ENCODE peak calls at places on chromosomes 16 and 17, in five cellular contexts. F, H, U, P and I are unnamed samples. For H3K36me3, the result is how much of the 10 kb centered on the place peaks cover.

GRCh38 chr16:3696425-3697218 is 20.7 kb downstream of the TRAP1 start:
- DNase-seq in F (no peak), H (no peak), U (peak), P (peak), I (no peak)

GRCh38 chr16:4372578-4373355 is 1.1 kb downstream of the VASN start:
- DNase-seq in F (no peak), H (no peak), U (peak), P (no peak), I (peak)

GRCh38 chr17:61481421-61481820 is 29.2 kb downstream of the TBX4 start:
- DNase-seq in F (no peak), H (no peak), U (no peak), P (no peak), I (peak)

GRCh38 chr17:55264273-55264639 is 504 bp upstream of the HLF start:
- DNase-seq in F (no peak), H (no peak), U (no peak), P (no peak), I (peak)

GRCh38 chr17:59791603-59792457 is 84.4 kb downstream of the VMP1 start:
- DNase-seq in F (no peak), H (no peak), U (no peak), P (no peak), I (no peak)

GRCh38 chr16:87806246-87806607 is 40.4 kb upstream of the KLHDC4 start:
- DNase-seq in F (no peak), H (peak), U (peak), P (no peak), I (no peak)

GRCh38 chr17:44001461-44001920 is 2.9 kb upstream of the NAGS start:
- DNase-seq in F (no peak), H (no peak), U (no peak), P (no peak), I (no peak)

GRCh38 chr17:3002538-3003301 is 60.7 kb downstream of the OR1D5 start:
- DNase-seq in F (no peak), H (no peak), U (peak), P (no peak), I (peak)

GRCh38 chr16:66266436-66267286 is 99.8 kb upstream of the CDH5 start:
- DNase-seq in F (peak), H (no peak), U (no peak), P (no peak), I (no peak)

GRCh38 chr17:80773243-80773991 is 218.2 kb upstream of the CHMP6 start:
- DNase-seq in F (no peak), H (no peak), U (no peak), P (peak), I (no peak)

GRCh38 chr16:14132696-14133048 is 61.6 kb downstream of the MRTFB start:
- DNase-seq in F (no peak), H (no peak), U (no peak), P (no peak), I (no peak)

GRCh38 chr16:66131156-66131807 is 235.2 kb upstream of the CDH5 start:
- DNase-seq in F (no peak), H (no peak), U (no peak), P (no peak), I (no peak)

GRCh38 chr17:77770331-77771105 is 188.0 kb upstream of the TNRC6C start:
- DNase-seq in F (no peak), H (no peak), U (no peak), P (no peak), I (no peak)

GRCh38 chr16:27208081-27208692 is 4.9 kb downstream of the KDM8 start:
- DNase-seq in F (no peak), H (no peak), U (no peak), P (no peak), I (no peak)

GRCh38 chr17:34703533-34703932 is 124.2 kb downstream of the TMEM132E start:
- DNase-seq in F (no peak), H (no peak), U (no peak), P (no peak), I (no peak)

GRCh38 chr16:49615606-49616005 is 240.3 kb downstream of the ZNF423 start:
- DNase-seq in F (no peak), H (no peak), U (peak), P (no peak), I (peak)

GRCh38 chr17:76710863-76711611 is at the start of gene MXRA7:
- DNase-seq in F (no peak), H (no peak), U (peak), P (peak), I (peak)

GRCh38 chr17:48603959-48604769 is 622 bp downstream of the HOXB6 start:
- DNase-seq in F (no peak), H (peak), U (no peak), P (no peak), I (peak)
- TF ChIP-seq POLR2AphosphoS5 in F (no peak), H (peak), U (no peak), P (no peak), I (peak)

GRCh38 chr17:45123930-45124796 is 8.2 kb downstream of the PLCD3 start:
- DNase-seq in F (no peak), H (peak), U (peak), P (no peak), I (no peak)
- TF ChIP-seq POLR2A in F (no peak), H (no peak), U (no peak), P (peak), I (no peak)

DNA sequence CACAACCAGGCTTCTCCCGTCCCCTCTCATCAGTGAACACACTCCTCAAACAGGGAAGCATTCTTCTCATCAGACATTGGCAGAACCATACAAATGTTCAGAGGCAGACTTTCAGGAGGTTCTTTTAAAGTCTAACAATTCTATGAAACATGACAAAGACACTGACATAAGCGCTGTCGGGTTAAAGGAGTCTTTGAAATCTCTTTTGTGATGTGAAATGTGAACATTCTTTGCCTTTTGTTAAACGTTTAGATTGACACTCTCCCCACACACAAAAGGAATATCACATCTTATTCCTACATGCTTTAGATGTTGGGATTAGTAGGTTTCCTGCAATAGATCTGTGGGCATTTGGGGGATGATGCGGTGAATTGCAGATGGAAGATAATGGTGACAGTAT is 63.9 kb downstream of the NETO2 start:
- DNase-seq in F (no peak), H (no peak), U (no peak), P (no peak), I (no peak)
- H3K36me3 ChIP-seq in F (under half), H (under half), U (under half), P (under half), I (under half)

DNA sequence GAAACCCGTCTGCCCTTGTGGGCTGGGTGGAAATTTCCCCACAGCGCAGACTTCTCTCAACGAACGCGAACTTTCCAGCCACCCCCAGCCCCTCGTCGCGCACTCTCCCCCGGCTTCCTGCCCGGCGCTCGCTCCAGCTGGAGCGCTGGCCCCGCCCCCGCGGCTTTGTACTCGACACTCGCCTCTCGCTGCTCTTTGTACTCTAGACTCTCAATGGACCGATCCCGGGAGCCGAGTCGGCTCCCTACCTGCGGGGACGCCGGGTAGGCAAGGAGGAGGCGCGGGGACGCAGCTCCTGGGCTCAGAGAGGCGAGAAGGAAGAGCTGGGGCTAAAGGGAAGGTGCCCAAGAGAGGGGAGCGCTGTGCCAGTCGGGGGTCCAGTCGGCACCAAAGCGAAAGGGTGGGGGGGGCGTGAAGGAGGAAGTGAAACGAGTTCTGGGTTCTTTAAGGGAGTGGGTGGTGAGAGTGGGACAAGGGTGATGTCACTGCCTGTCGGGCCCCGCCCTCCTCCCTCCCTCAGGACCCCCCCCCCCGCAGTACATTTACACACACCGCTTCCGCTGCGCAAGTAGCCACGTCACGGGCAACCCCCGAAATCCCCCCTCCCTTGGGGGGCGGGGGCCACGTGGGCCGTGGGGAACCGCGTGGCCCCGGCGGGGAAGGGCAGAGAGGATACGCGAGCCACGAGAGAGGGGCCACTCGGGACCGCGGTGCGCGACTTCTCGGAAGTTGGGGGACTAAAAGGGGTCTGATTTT is 9.7 kb downstream of the KDM6B start:
- DNase-seq in F (peak), H (no peak), U (peak), P (peak), I (peak)
- TF ChIP-seq POLR2AphosphoS5 in F (no peak), H (no peak), U (no peak), P (no peak), I (peak)

DNA sequence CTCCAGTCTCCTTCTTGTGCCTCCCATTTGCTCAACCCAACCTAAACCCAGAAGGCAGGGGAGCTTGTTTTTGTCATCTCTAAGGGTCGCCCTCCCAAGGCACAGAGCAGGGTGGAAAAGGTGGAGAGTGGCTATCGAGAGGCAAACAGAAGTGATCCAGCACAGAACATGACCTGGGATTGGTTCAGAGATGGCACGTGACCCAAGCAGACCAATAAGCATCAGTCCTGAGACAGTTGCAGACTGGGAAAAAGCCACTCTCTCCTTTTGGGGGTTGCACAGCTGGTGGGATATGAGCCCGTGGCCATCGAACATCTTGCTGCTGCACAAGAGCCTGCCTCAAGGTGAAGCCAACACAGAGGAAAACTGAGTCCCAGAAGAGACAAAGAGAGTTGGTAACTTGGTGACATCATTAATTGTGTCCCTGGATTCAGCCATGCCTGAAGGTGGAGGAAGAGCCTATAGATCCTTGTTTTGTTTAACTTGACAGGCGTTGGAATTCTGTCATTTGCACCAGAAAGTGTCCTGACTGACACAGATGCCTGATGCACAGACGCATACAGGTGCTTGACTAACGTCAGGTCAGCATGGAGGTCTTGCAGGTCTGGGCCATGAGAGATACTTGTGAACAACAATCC is 28.2 kb upstream of the CSNK2A2 start:
- DNase-seq in F (no peak), H (no peak), U (no peak), P (no peak), I (no peak)
- TF ChIP-seq POLR2A in F (no peak), H (no peak), U (no peak), P (no peak), I (no peak)

GRCh38 chr16:57435838-57436237 is 11.3 kb downstream of the CIAPIN1 start:
- DNase-seq in F (no peak), H (no peak), U (peak), P (no peak), I (no peak)
- H3K36me3 ChIP-seq in F (under half), H (half or more), U (half or more), P (under half), I (under half)

GRCh38 chr16:69106491-69107291 is 1.2 kb downstream of the HAS3 start:
- DNase-seq in F (no peak), H (no peak), U (no peak), P (no peak), I (peak)

GRCh38 chr16:69108069-69108904 is 2.8 kb downstream of the HAS3 start:
- DNase-seq in F (no peak), H (no peak), U (no peak), P (no peak), I (peak)

GRCh38 chr16:69108905-69109252 is 3.4 kb downstream of the HAS3 start:
- DNase-seq in F (no peak), H (no peak), U (no peak), P (no peak), I (peak)

GRCh38 chr16:69107311-69107962 is 2.0 kb downstream of the HAS3 start:
- DNase-seq in F (no peak), H (no peak), U (peak), P (no peak), I (peak)

DNA sequence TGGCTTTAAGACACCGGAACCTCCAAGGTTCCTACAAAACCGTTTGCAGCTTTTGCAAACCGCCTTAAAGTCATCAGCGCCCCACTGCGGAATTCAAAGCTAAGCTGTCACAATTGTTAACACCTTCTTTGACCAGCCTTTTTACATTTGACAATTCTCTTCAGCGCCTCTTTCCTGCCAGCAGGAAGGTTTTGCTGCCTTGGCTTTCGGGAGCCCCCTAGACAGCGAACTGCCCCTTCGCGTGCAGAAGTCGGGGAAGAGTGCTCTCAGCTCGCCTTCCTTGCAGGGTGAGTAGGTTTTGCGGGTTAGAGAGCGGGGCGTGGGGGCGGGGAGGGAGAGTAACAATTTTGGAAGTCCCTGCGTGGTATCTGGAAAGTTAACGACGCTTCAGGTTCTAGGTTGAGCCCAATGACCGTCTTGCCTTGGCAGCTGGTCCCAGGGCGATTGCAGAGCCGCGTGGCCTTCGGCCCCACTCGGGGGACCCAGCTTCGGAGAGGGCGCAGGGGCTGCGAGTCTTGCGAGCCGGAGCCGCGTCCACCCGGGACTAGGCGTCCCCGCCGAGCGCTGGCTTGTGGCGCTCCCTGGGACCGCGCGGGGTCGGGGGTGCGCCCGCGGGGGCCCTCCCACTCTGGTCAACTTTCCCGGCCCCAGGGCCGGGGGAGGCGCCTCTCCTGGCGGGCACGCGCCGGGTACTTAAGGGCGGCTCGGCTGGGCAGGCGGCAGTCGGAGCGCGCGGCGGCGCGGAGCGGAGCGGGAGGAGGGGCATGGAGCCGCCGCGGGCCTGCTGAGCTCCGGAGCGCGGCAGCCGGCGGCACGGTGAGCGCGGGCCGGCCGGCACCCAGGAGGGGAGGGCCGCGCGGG is at the start of gene HAS3:
- DNase-seq in F (no peak), H (peak), U (peak), P (peak), I (peak)
- TF ChIP-seq POLR2AphosphoS5 in F (no peak), H (peak), U (no peak), P (peak), I (no peak)

DNA sequence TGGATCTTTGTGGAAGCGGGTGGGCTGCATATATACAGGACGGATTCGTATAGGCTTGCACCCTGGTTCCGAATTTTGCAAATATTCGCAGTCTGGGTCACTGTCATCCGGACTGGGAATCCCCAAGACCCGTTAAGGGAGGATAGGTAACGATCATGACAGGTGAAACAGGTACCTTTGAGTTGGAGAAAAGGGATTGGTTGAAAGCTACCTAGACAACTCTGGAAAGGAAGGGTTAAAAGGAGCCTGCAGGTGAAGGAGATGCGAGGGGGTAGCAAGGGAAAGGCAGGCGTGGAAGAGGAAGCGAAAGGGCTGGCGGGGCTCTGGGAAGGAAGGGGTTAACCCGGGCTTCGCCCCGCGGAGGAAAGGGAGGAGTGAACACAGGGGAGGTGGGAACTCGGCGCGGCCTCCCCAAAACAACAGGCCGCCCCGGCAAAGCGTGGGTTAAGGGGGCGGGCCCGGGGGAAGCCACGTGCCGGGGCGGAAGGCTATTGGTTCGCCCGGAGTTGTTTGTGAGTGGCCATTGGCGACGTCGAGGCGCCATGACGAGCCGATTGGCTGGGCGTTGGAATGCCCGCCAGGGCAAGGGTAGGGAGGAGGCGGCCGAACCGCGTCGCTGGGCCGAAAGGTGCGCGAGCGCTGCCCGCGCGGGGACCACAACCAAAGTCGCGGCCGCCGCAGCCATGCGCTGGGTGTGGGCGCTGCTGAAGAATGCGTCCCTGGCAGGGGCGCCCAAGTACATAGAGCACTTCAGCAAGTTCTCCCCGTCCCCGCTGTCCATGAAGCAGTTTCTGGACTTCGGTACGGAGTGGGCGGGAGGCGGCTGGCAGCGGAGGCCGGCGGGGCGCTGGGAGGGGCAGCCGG is at the start of gene PDK2:
- DNase-seq in F (peak), H (peak), U (peak), P (peak), I (peak)
- TF ChIP-seq POLR2A in F (no peak), H (no peak), U (no peak), P (peak), I (no peak)